ENCODE peak calls at places on chromosomes 13 and 19, in ten cellular contexts. One of them, this sample, is unnamed.

GRCh38 chr19:43782689-43783231 is 2.0 kb upstream of the KCNN4 start:
- DNase-seq in cerebellar cortex: no peak
- DNase-seq in GM23338: no peak
- DNase-seq in stimulated activated CD8-positive, alpha-beta memory T cell treated with anti-CD3 and anti-CD28 coated beads, Interleukin-4, amount 100 ng/mL, for 24 hours: no peak
- DNase-seq in WTC11: no peak
- DNase-seq in amniotic stem cell: no peak
- DNase-seq in MM.1S: no peak
- DNase-seq in activated CD4-positive, alpha-beta T cell treated with anti-CD3 and anti-CD28 coated beads, Interleukin-2, amount 10 ng/mL, durations not matched to agents 7 days and 5 days: no peak
- DNase-seq in fibroblast of mammary gland: no peak
- DNase-seq in ovary: no peak
- DNase-seq in this sample: no peak

GRCh38 chr13:43664700-43665191 is 122.0 kb downstream of the ENOX1 start:
- DNase-seq in cerebellar cortex: no peak
- DNase-seq in GM23338: peak; percentile 21
- DNase-seq in stimulated activated CD8-positive, alpha-beta memory T cell treated with anti-CD3 and anti-CD28 coated beads, Interleukin-4, amount 100 ng/mL, for 24 hours: no peak
- DNase-seq in WTC11: peak; percentile 28
- DNase-seq in amniotic stem cell: peak; percentile 42
- DNase-seq in MM.1S: peak; percentile 30
- DNase-seq in activated CD4-positive, alpha-beta T cell treated with anti-CD3 and anti-CD28 coated beads, Interleukin-2, amount 10 ng/mL, durations not matched to agents 7 days and 5 days: peak; percentile 11
- DNase-seq in fibroblast of mammary gland: peak; percentile 75
- DNase-seq in ovary: peak; percentile 41
- DNase-seq in this sample: peak; percentile 80

GRCh38 chr19:55702131-55702627 is 27.2 kb downstream of the EPN1 start:
- DNase-seq in cerebellar cortex: no peak
- DNase-seq in GM23338: peak; percentile 22
- DNase-seq in stimulated activated CD8-positive, alpha-beta memory T cell treated with anti-CD3 and anti-CD28 coated beads, Interleukin-4, amount 100 ng/mL, for 24 hours: no peak
- DNase-seq in WTC11: no peak
- DNase-seq in amniotic stem cell: no peak
- DNase-seq in MM.1S: no peak
- DNase-seq in activated CD4-positive, alpha-beta T cell treated with anti-CD3 and anti-CD28 coated beads, Interleukin-2, amount 10 ng/mL, durations not matched to agents 7 days and 5 days: no peak
- DNase-seq in fibroblast of mammary gland: no peak
- DNase-seq in ovary: peak; percentile 19
- DNase-seq in this sample: no peak

GRCh38 chr13:39452412-39452811 is 150.6 kb downstream of the LHFPL6 start:
- DNase-seq in cerebellar cortex: no peak
- DNase-seq in GM23338: no peak
- DNase-seq in stimulated activated CD8-positive, alpha-beta memory T cell treated with anti-CD3 and anti-CD28 coated beads, Interleukin-4, amount 100 ng/mL, for 24 hours: no peak
- DNase-seq in WTC11: no peak
- DNase-seq in amniotic stem cell: no peak
- DNase-seq in MM.1S: no peak
- DNase-seq in activated CD4-positive, alpha-beta T cell treated with anti-CD3 and anti-CD28 coated beads, Interleukin-2, amount 10 ng/mL, durations not matched to agents 7 days and 5 days: no peak
- DNase-seq in fibroblast of mammary gland: peak; percentile 9
- DNase-seq in ovary: no peak
- DNase-seq in this sample: no peak

GRCh38 chr19:12825259-12826131 is 8.9 kb downstream of the RTBDN start:
- DNase-seq in cerebellar cortex: no peak
- DNase-seq in GM23338: peak; percentile 96
- DNase-seq in stimulated activated CD8-positive, alpha-beta memory T cell treated with anti-CD3 and anti-CD28 coated beads, Interleukin-4, amount 100 ng/mL, for 24 hours: no peak
- DNase-seq in WTC11: peak; percentile 94
- DNase-seq in amniotic stem cell: no peak
- DNase-seq in MM.1S: no peak
- DNase-seq in activated CD4-positive, alpha-beta T cell treated with anti-CD3 and anti-CD28 coated beads, Interleukin-2, amount 10 ng/mL, durations not matched to agents 7 days and 5 days: no peak
- DNase-seq in fibroblast of mammary gland: no peak
- DNase-seq in ovary: no peak
- DNase-seq in this sample: peak; percentile 41

GRCh38 chr13:73733691-73734090 is 400.5 kb downstream of the KLF12 start:
- DNase-seq in cerebellar cortex: no peak
- DNase-seq in GM23338: no peak
- DNase-seq in stimulated activated CD8-positive, alpha-beta memory T cell treated with anti-CD3 and anti-CD28 coated beads, Interleukin-4, amount 100 ng/mL, for 24 hours: no peak
- DNase-seq in WTC11: no peak
- DNase-seq in amniotic stem cell: no peak
- DNase-seq in MM.1S: no peak
- DNase-seq in activated CD4-positive, alpha-beta T cell treated with anti-CD3 and anti-CD28 coated beads, Interleukin-2, amount 10 ng/mL, durations not matched to agents 7 days and 5 days: no peak
- DNase-seq in fibroblast of mammary gland: no peak
- DNase-seq in ovary: no peak
- DNase-seq in this sample: no peak

GRCh38 chr13:89066868-89067466 is 1395.8 kb downstream of the SLITRK5 start:
- DNase-seq in cerebellar cortex: peak; percentile 44
- DNase-seq in GM23338: peak; percentile 84
- DNase-seq in stimulated activated CD8-positive, alpha-beta memory T cell treated with anti-CD3 and anti-CD28 coated beads, Interleukin-4, amount 100 ng/mL, for 24 hours: no peak
- DNase-seq in WTC11: peak; percentile 18
- DNase-seq in amniotic stem cell: no peak
- DNase-seq in MM.1S: peak; percentile 21
- DNase-seq in activated CD4-positive, alpha-beta T cell treated with anti-CD3 and anti-CD28 coated beads, Interleukin-2, amount 10 ng/mL, durations not matched to agents 7 days and 5 days: peak; percentile 54
- DNase-seq in fibroblast of mammary gland: peak; percentile 24
- DNase-seq in ovary: no peak
- DNase-seq in this sample: peak; percentile 77

GRCh38 chr19:34067861-34068271 is 104.4 kb upstream of the LSM14A start:
- DNase-seq in cerebellar cortex: no peak
- DNase-seq in GM23338: no peak
- DNase-seq in stimulated activated CD8-positive, alpha-beta memory T cell treated with anti-CD3 and anti-CD28 coated beads, Interleukin-4, amount 100 ng/mL, for 24 hours: no peak
- DNase-seq in WTC11: no peak
- DNase-seq in amniotic stem cell: no peak
- DNase-seq in MM.1S: no peak
- DNase-seq in activated CD4-positive, alpha-beta T cell treated with anti-CD3 and anti-CD28 coated beads, Interleukin-2, amount 10 ng/mL, durations not matched to agents 7 days and 5 days: no peak
- DNase-seq in fibroblast of mammary gland: peak; percentile 5
- DNase-seq in ovary: no peak
- DNase-seq in this sample: peak; percentile 83

GRCh38 chr19:12544401-12544876 is 6.8 kb downstream of the ZNF564 start:
- DNase-seq in cerebellar cortex: no peak
- DNase-seq in GM23338: no peak
- DNase-seq in stimulated activated CD8-positive, alpha-beta memory T cell treated with anti-CD3 and anti-CD28 coated beads, Interleukin-4, amount 100 ng/mL, for 24 hours: no peak
- DNase-seq in WTC11: no peak
- DNase-seq in amniotic stem cell: no peak
- DNase-seq in MM.1S: no peak
- DNase-seq in activated CD4-positive, alpha-beta T cell treated with anti-CD3 and anti-CD28 coated beads, Interleukin-2, amount 10 ng/mL, durations not matched to agents 7 days and 5 days: no peak
- DNase-seq in fibroblast of mammary gland: peak; percentile 66
- DNase-seq in ovary: no peak
- DNase-seq in this sample: peak; percentile 30

GRCh38 chr13:97574926-97575325 is 141.0 kb downstream of the RAP2A start:
- DNase-seq in cerebellar cortex: peak; percentile 6
- DNase-seq in GM23338: peak; percentile 78
- DNase-seq in stimulated activated CD8-positive, alpha-beta memory T cell treated with anti-CD3 and anti-CD28 coated beads, Interleukin-4, amount 100 ng/mL, for 24 hours: no peak
- DNase-seq in WTC11: peak; percentile 58
- DNase-seq in amniotic stem cell: no peak
- DNase-seq in MM.1S: peak; percentile 34
- DNase-seq in activated CD4-positive, alpha-beta T cell treated with anti-CD3 and anti-CD28 coated beads, Interleukin-2, amount 10 ng/mL, durations not matched to agents 7 days and 5 days: peak; percentile 10
- DNase-seq in fibroblast of mammary gland: peak; percentile 51
- DNase-seq in ovary: no peak
- DNase-seq in this sample: peak; percentile 34

GRCh38 chr19:11286312-11286974 is 9.5 kb upstream of the TSPAN16 start:
- DNase-seq in cerebellar cortex: no peak
- DNase-seq in GM23338: no peak
- DNase-seq in stimulated activated CD8-positive, alpha-beta memory T cell treated with anti-CD3 and anti-CD28 coated beads, Interleukin-4, amount 100 ng/mL, for 24 hours: no peak
- DNase-seq in WTC11: no peak
- DNase-seq in amniotic stem cell: no peak
- DNase-seq in MM.1S: no peak
- DNase-seq in activated CD4-positive, alpha-beta T cell treated with anti-CD3 and anti-CD28 coated beads, Interleukin-2, amount 10 ng/mL, durations not matched to agents 7 days and 5 days: no peak
- DNase-seq in fibroblast of mammary gland: peak; percentile 50
- DNase-seq in ovary: no peak
- DNase-seq in this sample: peak; percentile 33

GRCh38 chr19:11662278-11662677 is 65.0 kb downstream of the ZNF627 start:
- DNase-seq in cerebellar cortex: no peak
- DNase-seq in GM23338: peak; percentile 24
- DNase-seq in stimulated activated CD8-positive, alpha-beta memory T cell treated with anti-CD3 and anti-CD28 coated beads, Interleukin-4, amount 100 ng/mL, for 24 hours: no peak
- DNase-seq in WTC11: no peak
- DNase-seq in amniotic stem cell: no peak
- DNase-seq in MM.1S: no peak
- DNase-seq in activated CD4-positive, alpha-beta T cell treated with anti-CD3 and anti-CD28 coated beads, Interleukin-2, amount 10 ng/mL, durations not matched to agents 7 days and 5 days: no peak
- DNase-seq in fibroblast of mammary gland: no peak
- DNase-seq in ovary: no peak
- DNase-seq in this sample: no peak

GRCh38 chr13:107573184-107573583 is 642.2 kb downstream of the LIG4 start:
- DNase-seq in cerebellar cortex: no peak
- DNase-seq in GM23338: no peak
- DNase-seq in stimulated activated CD8-positive, alpha-beta memory T cell treated with anti-CD3 and anti-CD28 coated beads, Interleukin-4, amount 100 ng/mL, for 24 hours: no peak
- DNase-seq in WTC11: no peak
- DNase-seq in amniotic stem cell: no peak
- DNase-seq in MM.1S: no peak
- DNase-seq in activated CD4-positive, alpha-beta T cell treated with anti-CD3 and anti-CD28 coated beads, Interleukin-2, amount 10 ng/mL, durations not matched to agents 7 days and 5 days: no peak
- DNase-seq in fibroblast of mammary gland: no peak
- DNase-seq in ovary: no peak
- DNase-seq in this sample: no peak

GRCh38 chr19:18777156-18777724 is 13.9 kb downstream of the COMP start:
- DNase-seq in cerebellar cortex: no peak
- DNase-seq in GM23338: no peak
- DNase-seq in stimulated activated CD8-positive, alpha-beta memory T cell treated with anti-CD3 and anti-CD28 coated beads, Interleukin-4, amount 100 ng/mL, for 24 hours: no peak
- DNase-seq in WTC11: no peak
- DNase-seq in amniotic stem cell: no peak
- DNase-seq in MM.1S: no peak
- DNase-seq in activated CD4-positive, alpha-beta T cell treated with anti-CD3 and anti-CD28 coated beads, Interleukin-2, amount 10 ng/mL, durations not matched to agents 7 days and 5 days: no peak
- DNase-seq in fibroblast of mammary gland: no peak
- DNase-seq in ovary: no peak
- DNase-seq in this sample: no peak

GRCh38 chr19:10009714-10010224 is 535 bp downstream of the COL5A3 start:
- DNase-seq in cerebellar cortex: no peak
- DNase-seq in GM23338: no peak
- DNase-seq in stimulated activated CD8-positive, alpha-beta memory T cell treated with anti-CD3 and anti-CD28 coated beads, Interleukin-4, amount 100 ng/mL, for 24 hours: no peak
- DNase-seq in WTC11: no peak
- DNase-seq in amniotic stem cell: no peak
- DNase-seq in MM.1S: no peak
- DNase-seq in activated CD4-positive, alpha-beta T cell treated with anti-CD3 and anti-CD28 coated beads, Interleukin-2, amount 10 ng/mL, durations not matched to agents 7 days and 5 days: no peak
- DNase-seq in fibroblast of mammary gland: peak; percentile 40
- DNase-seq in ovary: no peak
- DNase-seq in this sample: no peak

GRCh38 chr13:107170270-107170931 is 602.5 kb upstream of the ARGLU1 start:
- DNase-seq in cerebellar cortex: no peak
- DNase-seq in GM23338: no peak
- DNase-seq in stimulated activated CD8-positive, alpha-beta memory T cell treated with anti-CD3 and anti-CD28 coated beads, Interleukin-4, amount 100 ng/mL, for 24 hours: no peak
- DNase-seq in WTC11: no peak
- DNase-seq in amniotic stem cell: no peak
- DNase-seq in MM.1S: peak; percentile 39
- DNase-seq in activated CD4-positive, alpha-beta T cell treated with anti-CD3 and anti-CD28 coated beads, Interleukin-2, amount 10 ng/mL, durations not matched to agents 7 days and 5 days: no peak
- DNase-seq in fibroblast of mammary gland: no peak
- DNase-seq in ovary: no peak
- DNase-seq in this sample: no peak

GRCh38 chr19:33946535-33947323 is 150.1 kb downstream of the KCTD15 start:
- DNase-seq in cerebellar cortex: no peak
- DNase-seq in GM23338: no peak
- DNase-seq in stimulated activated CD8-positive, alpha-beta memory T cell treated with anti-CD3 and anti-CD28 coated beads, Interleukin-4, amount 100 ng/mL, for 24 hours: no peak
- DNase-seq in WTC11: no peak
- DNase-seq in amniotic stem cell: no peak
- DNase-seq in MM.1S: no peak
- DNase-seq in activated CD4-positive, alpha-beta T cell treated with anti-CD3 and anti-CD28 coated beads, Interleukin-2, amount 10 ng/mL, durations not matched to agents 7 days and 5 days: no peak
- DNase-seq in fibroblast of mammary gland: no peak
- DNase-seq in ovary: no peak
- DNase-seq in this sample: no peak

GRCh38 chr13:101627556-101627943 is 175.1 kb downstream of the ITGBL1 start:
- DNase-seq in cerebellar cortex: no peak
- DNase-seq in GM23338: no peak
- DNase-seq in stimulated activated CD8-positive, alpha-beta memory T cell treated with anti-CD3 and anti-CD28 coated beads, Interleukin-4, amount 100 ng/mL, for 24 hours: no peak
- DNase-seq in WTC11: no peak
- DNase-seq in amniotic stem cell: no peak
- DNase-seq in MM.1S: peak; percentile 23
- DNase-seq in activated CD4-positive, alpha-beta T cell treated with anti-CD3 and anti-CD28 coated beads, Interleukin-2, amount 10 ng/mL, durations not matched to agents 7 days and 5 days: no peak
- DNase-seq in fibroblast of mammary gland: peak; percentile 37
- DNase-seq in ovary: no peak
- DNase-seq in this sample: no peak

GRCh38 chr13:85091835-85092234 is 707.4 kb downstream of the SLITRK6 start:
- DNase-seq in cerebellar cortex: peak; percentile 2
- DNase-seq in GM23338: no peak
- DNase-seq in stimulated activated CD8-positive, alpha-beta memory T cell treated with anti-CD3 and anti-CD28 coated beads, Interleukin-4, amount 100 ng/mL, for 24 hours: no peak
- DNase-seq in WTC11: no peak
- DNase-seq in amniotic stem cell: no peak
- DNase-seq in MM.1S: no peak
- DNase-seq in activated CD4-positive, alpha-beta T cell treated with anti-CD3 and anti-CD28 coated beads, Interleukin-2, amount 10 ng/mL, durations not matched to agents 7 days and 5 days: no peak
- DNase-seq in fibroblast of mammary gland: no peak
- DNase-seq in ovary: no peak
- DNase-seq in this sample: no peak

GRCh38 chr19:42252365-42253244 is 2.3 kb downstream of the ERF start:
- DNase-seq in cerebellar cortex: peak; percentile 65
- DNase-seq in GM23338: peak; percentile 42
- DNase-seq in stimulated activated CD8-positive, alpha-beta memory T cell treated with anti-CD3 and anti-CD28 coated beads, Interleukin-4, amount 100 ng/mL, for 24 hours: no peak
- DNase-seq in WTC11: no peak
- DNase-seq in amniotic stem cell: no peak
- DNase-seq in MM.1S: peak; percentile 4
- DNase-seq in activated CD4-positive, alpha-beta T cell treated with anti-CD3 and anti-CD28 coated beads, Interleukin-2, amount 10 ng/mL, durations not matched to agents 7 days and 5 days: no peak
- DNase-seq in fibroblast of mammary gland: peak; percentile 71
- DNase-seq in ovary: peak; percentile 68
- DNase-seq in this sample: peak; percentile 76

GRCh38 chr13:39665763-39666162 is 10.3 kb downstream of the COG6 start:
- DNase-seq in cerebellar cortex: no peak
- DNase-seq in GM23338: no peak
- DNase-seq in stimulated activated CD8-positive, alpha-beta memory T cell treated with anti-CD3 and anti-CD28 coated beads, Interleukin-4, amount 100 ng/mL, for 24 hours: no peak
- DNase-seq in WTC11: no peak
- DNase-seq in amniotic stem cell: no peak
- DNase-seq in MM.1S: no peak
- DNase-seq in activated CD4-positive, alpha-beta T cell treated with anti-CD3 and anti-CD28 coated beads, Interleukin-2, amount 10 ng/mL, durations not matched to agents 7 days and 5 days: no peak
- DNase-seq in fibroblast of mammary gland: no peak
- DNase-seq in ovary: no peak
- DNase-seq in this sample: no peak

GRCh38 chr19:11673608-11674041 is 65.1 kb downstream of the ZNF823 start:
- DNase-seq in cerebellar cortex: peak; percentile 80
- DNase-seq in GM23338: peak; percentile 93
- DNase-seq in stimulated activated CD8-positive, alpha-beta memory T cell treated with anti-CD3 and anti-CD28 coated beads, Interleukin-4, amount 100 ng/mL, for 24 hours: peak; percentile 0
- DNase-seq in WTC11: peak; percentile 84
- DNase-seq in amniotic stem cell: peak; percentile 23
- DNase-seq in MM.1S: no peak
- DNase-seq in activated CD4-positive, alpha-beta T cell treated with anti-CD3 and anti-CD28 coated beads, Interleukin-2, amount 10 ng/mL, durations not matched to agents 7 days and 5 days: no peak
- DNase-seq in fibroblast of mammary gland: peak; percentile 71
- DNase-seq in ovary: peak; percentile 78
- DNase-seq in this sample: peak; percentile 48

GRCh38 chr13:49791753-49792549 is 531 bp downstream of the KPNA3 start:
- DNase-seq in cerebellar cortex: peak; percentile 36
- DNase-seq in GM23338: peak; percentile 65
- DNase-seq in stimulated activated CD8-positive, alpha-beta memory T cell treated with anti-CD3 and anti-CD28 coated beads, Interleukin-4, amount 100 ng/mL, for 24 hours: peak; percentile 26
- DNase-seq in WTC11: peak; percentile 50
- DNase-seq in amniotic stem cell: peak; percentile 7
- DNase-seq in MM.1S: peak; percentile 17
- DNase-seq in activated CD4-positive, alpha-beta T cell treated with anti-CD3 and anti-CD28 coated beads, Interleukin-2, amount 10 ng/mL, durations not matched to agents 7 days and 5 days: peak; percentile 53
- DNase-seq in fibroblast of mammary gland: peak; percentile 28
- DNase-seq in ovary: peak; percentile 61
- DNase-seq in this sample: peak; percentile 64

GRCh38 chr19:36627057-36627456 is 21.9 kb downstream of the ZNF382 start:
- DNase-seq in cerebellar cortex: no peak
- DNase-seq in GM23338: no peak
- DNase-seq in stimulated activated CD8-positive, alpha-beta memory T cell treated with anti-CD3 and anti-CD28 coated beads, Interleukin-4, amount 100 ng/mL, for 24 hours: no peak
- DNase-seq in WTC11: no peak
- DNase-seq in amniotic stem cell: no peak
- DNase-seq in MM.1S: no peak
- DNase-seq in activated CD4-positive, alpha-beta T cell treated with anti-CD3 and anti-CD28 coated beads, Interleukin-2, amount 10 ng/mL, durations not matched to agents 7 days and 5 days: no peak
- DNase-seq in fibroblast of mammary gland: peak; percentile 3
- DNase-seq in ovary: no peak
- DNase-seq in this sample: no peak

GRCh38 chr19:12794936-12795335 is 3.6 kb downstream of the JUNB start:
- DNase-seq in cerebellar cortex: no peak
- DNase-seq in GM23338: no peak
- DNase-seq in stimulated activated CD8-positive, alpha-beta memory T cell treated with anti-CD3 and anti-CD28 coated beads, Interleukin-4, amount 100 ng/mL, for 24 hours: no peak
- DNase-seq in WTC11: no peak
- DNase-seq in amniotic stem cell: no peak
- DNase-seq in MM.1S: no peak
- DNase-seq in activated CD4-positive, alpha-beta T cell treated with anti-CD3 and anti-CD28 coated beads, Interleukin-2, amount 10 ng/mL, durations not matched to agents 7 days and 5 days: no peak
- DNase-seq in fibroblast of mammary gland: no peak
- DNase-seq in ovary: no peak
- DNase-seq in this sample: no peak

GRCh38 chr13:99220199-99220931 is 19.7 kb downstream of the UBAC2 start:
- DNase-seq in cerebellar cortex: no peak
- DNase-seq in GM23338: no peak
- DNase-seq in stimulated activated CD8-positive, alpha-beta memory T cell treated with anti-CD3 and anti-CD28 coated beads, Interleukin-4, amount 100 ng/mL, for 24 hours: no peak
- DNase-seq in WTC11: no peak
- DNase-seq in amniotic stem cell: no peak
- DNase-seq in MM.1S: no peak
- DNase-seq in activated CD4-positive, alpha-beta T cell treated with anti-CD3 and anti-CD28 coated beads, Interleukin-2, amount 10 ng/mL, durations not matched to agents 7 days and 5 days: peak; percentile 55
- DNase-seq in fibroblast of mammary gland: no peak
- DNase-seq in ovary: no peak
- DNase-seq in this sample: no peak

GRCh38 chr19:18007939-18008673 is at the start of gene ARRDC2:
- DNase-seq in cerebellar cortex: peak; percentile 85
- DNase-seq in GM23338: peak; percentile 95
- DNase-seq in stimulated activated CD8-positive, alpha-beta memory T cell treated with anti-CD3 and anti-CD28 coated beads, Interleukin-4, amount 100 ng/mL, for 24 hours: peak; percentile 76
- DNase-seq in WTC11: peak; percentile 92
- DNase-seq in amniotic stem cell: peak; percentile 63
- DNase-seq in MM.1S: peak; percentile 73
- DNase-seq in activated CD4-positive, alpha-beta T cell treated with anti-CD3 and anti-CD28 coated beads, Interleukin-2, amount 10 ng/mL, durations not matched to agents 7 days and 5 days: peak; percentile 89
- DNase-seq in fibroblast of mammary gland: peak; percentile 88
- DNase-seq in ovary: peak; percentile 89
- DNase-seq in this sample: peak; percentile 92

GRCh38 chr13:25276748-25277147 is 10.5 kb downstream of the MTMR6 start:
- DNase-seq in cerebellar cortex: no peak
- DNase-seq in GM23338: no peak
- DNase-seq in stimulated activated CD8-positive, alpha-beta memory T cell treated with anti-CD3 and anti-CD28 coated beads, Interleukin-4, amount 100 ng/mL, for 24 hours: no peak
- DNase-seq in WTC11: no peak
- DNase-seq in amniotic stem cell: no peak
- DNase-seq in MM.1S: no peak
- DNase-seq in activated CD4-positive, alpha-beta T cell treated with anti-CD3 and anti-CD28 coated beads, Interleukin-2, amount 10 ng/mL, durations not matched to agents 7 days and 5 days: no peak
- DNase-seq in fibroblast of mammary gland: peak; percentile 56
- DNase-seq in ovary: no peak
- DNase-seq in this sample: peak; percentile 82